ENCODE peak calls at places on chromosomes 13 and 19, in five cellular contexts. L is stimulated activated CD8-positive, alpha-beta memory T cell treated with anti-CD3 and anti-CD28 coated beads, Interleukin-12 subunit alpha, Interleukin-12 subunit beta, amount 100 ng/mL, for 1 hour; S is stimulated activated CD4-positive, alpha-beta T cell treated with anti-CD3 and anti-CD28 coated beads, Interleukin-12 subunit alpha, Interleukin-12 subunit beta, amount 100 ng/mL, for 24 hours; P is neural crest cell; B is hepatocyte. H is an unnamed sample.

GRCh38 chr13:113087923-113088690 is 17.5 kb upstream of the F7 start:
- DNase-seq in S (no peak), B (no peak), P (no peak), L (no peak), H (no peak)

GRCh38 chr19:2774953-2775555 is 8.0 kb downstream of the SGTA start:
- DNase-seq in S (no peak), B (no peak), P (no peak), L (no peak), H (no peak)

GRCh38 chr19:45917421-45918091 is 3.0 kb upstream of the NANOS2 start:
- DNase-seq in P (no peak), B (no peak), L (no peak), S (no peak), H (no peak)

GRCh38 chr13:27712421-27712820 is 79.9 kb upstream of the GSX1 start:
- DNase-seq in S (no peak), P (no peak), L (no peak), B (peak), H (peak)

GRCh38 chr13:83824120-83824519 is 58.2 kb downstream of the SLITRK1 start:
- DNase-seq in L (no peak), B (no peak), P (no peak), S (no peak), H (no peak)

GRCh38 chr19:49567722-49568454 is 12.5 kb downstream of the NOSIP start:
- DNase-seq in L (no peak), B (peak), P (no peak), S (peak), H (peak)

GRCh38 chr13:49669735-49670309 is 21.5 kb downstream of the EBPL start:
- DNase-seq in P (peak), L (no peak), S (no peak), B (peak), H (peak)

GRCh38 chr13:111344471-111345191 is 24.2 kb downstream of the TEX29 start:
- DNase-seq in B (peak), L (no peak), S (no peak), P (peak), H (peak)

GRCh38 chr13:22506286-22506685 is 674.5 kb upstream of the SGCG start:
- DNase-seq in B (no peak), P (no peak), L (no peak), S (no peak), H (no peak)

GRCh38 chr13:23991119-23991518 is 93.8 kb upstream of the C1QTNF9B start:
- DNase-seq in S (no peak), L (no peak), P (no peak), B (peak), H (no peak)

GRCh38 chr13:109673477-109673876 is 112.9 kb downstream of the IRS2 start:
- DNase-seq in B (no peak), S (no peak), P (no peak), L (no peak), H (no peak)

GRCh38 chr19:58067240-58067912 is 8.3 kb downstream of the ZNF135 start:
- DNase-seq in P (no peak), S (no peak), B (no peak), L (no peak), H (no peak)

GRCh38 chr13:79485014-79485441 is 4.1 kb downstream of the NDFIP2 start:
- DNase-seq in S (no peak), P (no peak), L (no peak), B (peak), H (no peak)

GRCh38 chr13:66689037-66689619 is 541.0 kb downstream of the PCDH9 start:
- DNase-seq in B (no peak), P (no peak), S (no peak), L (no peak), H (peak)

H was measured in cardiac muscle cell.